ENCODE peak calls at places on chromosomes 4 and X, in eight cellular contexts. U, A, I, B, V, N, H and D are unnamed samples.

GRCh38 chr4:657338-658030 is 16.6 kb downstream of the ATP5ME start:
- DNase-seq in I (no peak), H (no peak), U (no peak), V (peak; percentile 38), B (no peak), A (no peak), N (no peak), D (no peak)

GRCh38 chr4:149194061-149194460 is 621.6 kb downstream of the IQCM start:
- DNase-seq in N (no peak), A (no peak), B (no peak), U (no peak), V (no peak), I (no peak), H (no peak), D (no peak)

GRCh38 chrX:22674947-22675346 is 324.8 kb upstream of the DDX53 start:
- DNase-seq in U (no peak), B (no peak), N (no peak), I (no peak), H (no peak), A (no peak), V (no peak), D (no peak)

GRCh38 chrX:17616936-17617335 is 120.4 kb upstream of the SCML1 start:
- DNase-seq in I (no peak), H (no peak), U (no peak), A (no peak), N (no peak), B (no peak), V (no peak), D (no peak)

GRCh38 chr4:116099596-116099995 is 985.8 kb downstream of the TRAM1L1 start:
- DNase-seq in N (no peak), I (no peak), H (no peak), B (no peak), A (no peak), U (no peak), V (no peak), D (peak; percentile 44)

GRCh38 chr4:99705891-99706290 is 48.3 kb upstream of the C4orf54 start:
- DNase-seq in H (no peak), A (no peak), B (no peak), V (no peak), N (no peak), U (no peak), I (no peak), D (no peak)

GRCh38 chr4:126738926-126739325 is 893.8 kb upstream of the INTU start:
- DNase-seq in V (no peak), I (no peak), B (no peak), U (no peak), H (no peak), N (no peak), A (no peak), D (peak; percentile 77)

GRCh38 chr4:72582853-72583252 is 13.8 kb upstream of the ADAMTS3 start:
- DNase-seq in H (no peak), N (no peak), V (no peak), A (no peak), U (no peak), B (no peak), I (no peak), D (no peak)

GRCh38 chr4:155207534-155208257 is 740 bp upstream of the NPY2R start:
- DNase-seq in N (peak; percentile 6), H (no peak), V (no peak), U (peak; percentile 3), A (peak; percentile 17), B (no peak), I (peak; percentile 7), D (no peak)

GRCh38 chr4:155889036-155889793 is 14.3 kb upstream of the TDO2 start:
- DNase-seq in N (peak; percentile 96), H (peak; percentile 92), V (no peak), B (peak; percentile 70), I (peak; percentile 82), A (peak; percentile 96), U (no peak), D (peak; percentile 40)

GRCh38 chrX:63250253-63250868 is 100.8 kb downstream of the SPIN4 start:
- DNase-seq in U (peak; percentile 30), A (peak; percentile 84), B (peak; percentile 86), V (no peak), I (peak; percentile 73), H (peak; percentile 69), N (peak; percentile 84), D (peak; percentile 69)

GRCh38 chr4:170109586-170110289 is 20.0 kb upstream of the AADAT start:
- DNase-seq in N (peak; percentile 13), U (no peak), B (no peak), A (peak; percentile 10), V (no peak), H (peak; percentile 59), I (no peak), D (peak; percentile 31)

DNA sequence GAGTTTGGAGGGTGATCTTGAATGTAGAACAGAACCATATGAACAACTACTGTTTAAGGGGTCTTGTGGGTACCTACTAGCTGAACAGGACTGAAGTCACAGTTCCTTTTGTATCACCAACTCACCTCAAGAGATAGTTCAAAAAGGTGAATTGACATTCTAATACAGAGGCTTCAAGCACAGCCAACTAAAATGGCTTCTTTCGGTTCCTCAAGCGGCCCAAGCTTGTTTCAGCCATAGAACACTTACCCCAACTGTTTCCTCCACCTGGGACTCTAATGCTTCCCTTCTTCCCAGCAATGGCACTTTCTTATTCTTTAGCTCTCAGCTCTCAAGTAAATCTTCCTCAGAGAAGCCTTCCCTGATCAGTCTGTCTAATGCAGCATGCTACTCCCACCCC is 277.5 kb upstream of the GK2 start:
- DNase-seq in H (no peak), N (no peak), I (no peak), A (no peak), B (no peak), U (no peak), V (no peak), D (no peak)
- TF ChIP-seq CTCF in H (no peak), N (no peak), I (no peak), A (no peak), B (no peak), U (no peak), V (no peak), D (no peak)

GRCh38 chrX:148311544-148311943 is 188.9 kb upstream of the AFF2 start:
- DNase-seq in B (no peak), H (no peak), I (no peak), N (no peak), U (no peak), A (no peak), V (no peak), D (no peak)

GRCh38 chrX:148310402-148311200 is 189.8 kb upstream of the AFF2 start:
- DNase-seq in V (no peak), A (no peak), N (no peak), B (peak; percentile 71), H (no peak), I (no peak), U (no peak), D (no peak)

GRCh38 chrX:148309413-148309812 is 191.0 kb upstream of the AFF2 start:
- DNase-seq in I (no peak), U (no peak), N (no peak), H (no peak), V (no peak), B (no peak), A (no peak), D (no peak)
- H3K4me3 ChIP-seq in I (no peak overlapping the region), U (no peak overlapping the region), N (no peak overlapping the region), H (no peak overlapping the region), V (no peak overlapping the region), B (no peak overlapping the region), A (no peak overlapping the region), D (no peak overlapping the region)

DNA sequence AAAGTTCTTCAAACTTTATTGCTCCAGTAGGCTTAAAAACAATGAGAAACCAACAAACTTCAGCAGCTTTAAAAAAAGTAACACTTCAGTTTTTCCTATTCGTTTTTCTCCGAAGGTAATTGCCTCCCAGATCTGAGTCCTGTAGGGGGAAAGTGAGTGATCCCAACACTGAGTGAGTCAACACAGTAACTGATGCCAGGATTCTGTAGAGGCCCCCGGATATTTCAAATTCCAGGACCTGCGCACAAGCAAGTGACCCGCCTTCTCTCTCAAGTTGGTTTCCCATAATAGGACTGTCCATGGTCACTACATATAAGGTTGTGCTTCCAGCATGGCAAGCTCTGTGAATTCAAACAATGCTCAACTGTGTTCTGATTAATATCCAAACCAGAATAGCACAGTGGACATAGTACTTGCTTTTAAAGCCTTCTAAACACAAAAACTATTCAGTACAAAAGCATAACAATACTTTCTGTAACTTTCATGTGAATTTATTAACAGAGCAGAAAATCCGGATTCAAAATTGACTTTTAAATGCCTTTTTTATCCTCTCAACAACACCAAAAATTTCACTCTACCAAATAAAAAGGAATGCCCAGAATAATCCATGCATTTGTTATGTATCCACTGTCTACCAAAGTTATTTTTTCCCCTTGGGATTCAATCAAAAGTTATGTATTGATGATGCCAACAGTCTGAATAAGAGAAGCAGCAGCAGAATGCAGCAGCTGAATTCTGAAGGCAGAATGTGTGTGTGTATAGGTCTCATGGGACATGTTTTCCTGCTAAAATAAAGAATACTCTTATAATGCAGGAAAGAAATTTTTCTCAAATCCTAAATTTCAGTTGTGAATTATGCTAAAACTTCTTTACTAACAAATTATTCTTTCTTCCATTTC is at the start of gene DMD:
- DNase-seq in A (peak; percentile 86), N (peak; percentile 92), B (no peak), U (no peak), V (peak; percentile 37), H (no peak), I (peak; percentile 67), D (peak; percentile 52)
- TF ChIP-seq CTCF in A (no peak), N (no peak), B (no peak), U (no peak), V (no peak), H (no peak), I (no peak), D (no peak)

GRCh38 chrX:119760026-119760902 is 1.9 kb downstream of the SOWAHD start:
- DNase-seq in B (peak; percentile 58), H (no peak), A (no peak), I (no peak), U (peak; percentile 68), N (no peak), V (no peak), D (no peak)

GRCh38 chrX:119757646-119757978 is 776 bp upstream of the SOWAHD start:
- DNase-seq in A (no peak), I (no peak), U (no peak), H (no peak), V (no peak), N (no peak), B (no peak), D (no peak)

GRCh38 chrX:119759333-119759766 is 962 bp downstream of the SOWAHD start:
- DNase-seq in N (no peak), H (no peak), B (peak; percentile 5), U (no peak), I (no peak), A (no peak), V (no peak), D (no peak)

GRCh38 chrX:119757979-119758681 is at the start of gene SOWAHD:
- DNase-seq in U (peak; percentile 56), B (peak; percentile 60), A (no peak), V (peak; percentile 63), N (peak; percentile 33), I (no peak), H (no peak), D (peak; percentile 6)

DNA sequence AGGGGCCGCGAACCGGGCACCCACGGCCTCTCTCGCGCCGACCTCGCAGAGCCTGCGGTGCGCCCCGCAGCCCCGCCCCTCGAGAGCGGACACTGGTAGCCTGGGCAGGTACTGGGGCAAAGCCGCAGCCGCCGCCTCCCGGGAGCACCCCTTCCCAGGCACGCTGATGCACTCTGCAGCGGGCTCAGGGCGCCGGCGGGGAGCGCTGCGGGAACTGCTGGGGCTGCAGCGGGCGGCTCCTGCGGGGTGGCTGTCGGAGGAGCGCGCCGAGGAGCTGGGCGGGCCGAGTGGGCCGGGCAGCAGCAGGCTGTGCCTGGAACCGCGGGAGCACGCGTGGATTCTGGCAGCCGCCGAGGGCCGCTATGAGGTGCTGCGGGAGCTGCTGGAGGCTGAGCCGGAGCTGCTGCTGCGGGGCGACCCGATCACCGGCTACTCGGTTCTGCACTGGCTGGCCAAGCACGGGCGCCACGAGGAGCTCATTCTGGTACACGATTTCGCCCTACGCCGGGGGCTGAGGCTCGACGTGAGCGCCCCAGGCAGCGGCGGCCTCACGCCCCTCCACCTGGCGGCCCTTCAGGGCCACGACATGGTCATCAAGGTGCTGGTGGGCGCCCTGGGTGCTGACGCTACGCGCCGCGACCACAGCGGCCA is 419 bp downstream of the SOWAHD start:
- DNase-seq in I (no peak), V (no peak), N (no peak), H (no peak), B (peak; percentile 46), A (no peak), U (peak; percentile 54), D (peak; percentile 3)
- H3K4me3 ChIP-seq in I (peak overlapping the region; percentile 32), V (peak overlapping the region; percentile 61), N (peak overlapping the region; percentile 47), H (peak overlapping the region; percentile 45), B (peak overlapping the region; percentile 62), A (peak overlapping the region; percentile 37), U (peak overlapping the region; percentile 64), D (peak overlapping the region; percentile 48)